ENCODE peak calls at places on chromosomes 3 and 15, in five cellular contexts. Z, A, F, R and K are unnamed samples.

GRCh38 chr3:58528629-58529028 is 8.4 kb downstream of the ACOX2 start:
- DNase-seq in Z (no peak), A (no peak), F (no peak), R (peak; percentile 87), K (no peak)

GRCh38 chr15:41949400-41950126 is 22.8 kb downstream of the EHD4 start:
- DNase-seq in Z (no peak), A (no peak), F (no peak), R (no peak), K (no peak)

GRCh38 chr3:112628038-112628437 is 12.9 kb downstream of the CCDC80 start:
- DNase-seq in Z (no peak), A (no peak), F (no peak), R (peak; percentile 81), K (no peak)

GRCh38 chr15:68425428-68426060 is 6.4 kb downstream of the ITGA11 start:
- DNase-seq in Z (no peak), A (no peak), F (no peak), R (no peak), K (no peak)

GRCh38 chr3:44554626-44555592 is at the start of gene ZKSCAN7:
- DNase-seq in Z (no peak), A (no peak), F (no peak), R (peak; percentile 42), K (no peak)

GRCh38 chr3:138452491-138452890 is 18.1 kb downstream of the ESYT3 start:
- DNase-seq in Z (no peak), A (no peak), F (no peak), R (no peak), K (no peak)

GRCh38 chr3:13884851-13885703 is 5.2 kb upstream of the WNT7A start:
- DNase-seq in Z (no peak), A (no peak), F (peak; percentile 82), R (no peak), K (peak; percentile 42)

GRCh38 chr15:75702431-75702830 is 10.2 kb downstream of the CSPG4 start:
- DNase-seq in Z (no peak), A (no peak), F (no peak), R (no peak), K (peak; percentile 72)

GRCh38 chr15:93900476-93901400 is 330.6 kb upstream of the MCTP2 start:
- DNase-seq in Z (no peak), A (no peak), F (no peak), R (no peak), K (peak; percentile 8)

GRCh38 chr3:23900744-23901143 is 16.0 kb downstream of the NKIRAS1 start:
- DNase-seq in Z (peak; percentile 35), A (no peak), F (no peak), R (no peak), K (no peak)

GRCh38 chr15:39426552-39427532 is 154.0 kb upstream of the THBS1 start:
- DNase-seq in Z (no peak), A (peak; percentile 69), F (no peak), R (no peak), K (peak; percentile 98)

GRCh38 chr3:68306571-68306970 is 625.8 kb downstream of the TAFA4 start:
- DNase-seq in Z (no peak), A (no peak), F (peak; percentile 9), R (no peak), K (peak; percentile 31)

GRCh38 chr15:26971303-26972018 is 480 bp downstream of the GABRG3 start:
- DNase-seq in Z (no peak), A (no peak), F (no peak), R (no peak), K (no peak)

DNA sequence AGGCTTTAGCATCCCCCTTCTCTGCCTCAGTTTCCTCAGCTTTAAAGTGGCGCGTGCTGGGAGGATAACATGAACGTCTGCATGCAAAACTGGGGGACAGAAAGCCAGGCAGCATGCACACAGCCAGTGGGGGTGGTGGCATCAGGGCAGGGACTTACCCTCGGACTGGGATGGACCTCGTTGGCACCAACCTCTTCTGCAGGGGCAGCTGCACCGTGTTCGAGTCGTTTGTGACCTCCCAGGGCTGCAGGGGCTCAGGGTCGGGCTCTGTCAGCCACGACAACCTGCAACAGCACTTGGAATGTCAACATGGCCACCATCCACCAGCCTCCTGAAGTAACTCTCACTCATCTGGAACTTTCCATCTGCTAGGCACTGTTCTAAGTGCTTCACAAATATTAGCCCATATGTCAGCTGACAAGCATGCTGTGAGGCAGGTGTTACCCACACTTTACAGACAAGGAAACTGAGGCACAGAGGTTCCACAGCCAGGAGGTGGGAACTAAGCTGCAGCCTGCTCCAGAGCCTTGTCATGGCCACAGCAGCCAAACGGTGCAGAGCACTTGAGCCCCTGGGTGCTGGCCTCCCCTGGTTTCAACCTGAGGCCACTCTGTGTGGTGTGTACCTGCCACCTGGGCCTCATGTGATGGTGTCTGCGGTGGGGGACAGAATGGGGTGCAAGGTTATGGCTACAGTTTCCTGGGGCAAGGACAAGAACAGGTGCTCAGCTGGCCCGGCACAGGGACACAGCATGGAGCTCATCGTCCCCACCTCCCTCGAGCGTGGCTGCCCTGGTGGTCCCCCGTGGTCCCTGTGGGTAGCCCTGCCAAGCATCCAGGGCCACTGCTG is 6.7 kb downstream of the C3orf22 start:
- DNase-seq in Z (no peak), A (no peak), F (no peak), R (no peak), K (no peak)
- TF ChIP-seq MYC in Z (no peak), A (no peak), F (no peak), R (no peak), K (no peak)

DNA sequence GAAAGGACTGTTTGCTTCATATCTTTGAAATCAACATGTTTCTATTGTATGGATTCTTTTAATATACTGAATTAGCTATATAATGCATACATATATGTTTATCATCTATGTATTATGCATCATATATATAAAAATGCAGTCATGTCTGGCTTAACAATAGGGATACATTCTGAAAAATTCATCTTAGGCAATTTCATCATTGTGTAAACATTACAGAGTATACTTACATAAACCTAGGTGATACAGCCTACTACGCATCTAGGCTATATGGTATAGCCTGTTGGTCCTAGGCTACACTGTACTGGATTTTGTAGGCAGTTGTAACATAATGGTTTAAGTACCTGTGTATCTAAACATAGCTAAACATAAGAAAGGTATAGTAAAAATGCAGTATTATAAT is 21.7 kb downstream of the CHMP2B start:
- DNase-seq in Z (no peak), A (no peak), F (no peak), R (no peak), K (no peak)
- TF ChIP-seq POLR2A in Z (no peak), A (no peak), F (no peak), R (no peak), K (no peak)

DNA sequence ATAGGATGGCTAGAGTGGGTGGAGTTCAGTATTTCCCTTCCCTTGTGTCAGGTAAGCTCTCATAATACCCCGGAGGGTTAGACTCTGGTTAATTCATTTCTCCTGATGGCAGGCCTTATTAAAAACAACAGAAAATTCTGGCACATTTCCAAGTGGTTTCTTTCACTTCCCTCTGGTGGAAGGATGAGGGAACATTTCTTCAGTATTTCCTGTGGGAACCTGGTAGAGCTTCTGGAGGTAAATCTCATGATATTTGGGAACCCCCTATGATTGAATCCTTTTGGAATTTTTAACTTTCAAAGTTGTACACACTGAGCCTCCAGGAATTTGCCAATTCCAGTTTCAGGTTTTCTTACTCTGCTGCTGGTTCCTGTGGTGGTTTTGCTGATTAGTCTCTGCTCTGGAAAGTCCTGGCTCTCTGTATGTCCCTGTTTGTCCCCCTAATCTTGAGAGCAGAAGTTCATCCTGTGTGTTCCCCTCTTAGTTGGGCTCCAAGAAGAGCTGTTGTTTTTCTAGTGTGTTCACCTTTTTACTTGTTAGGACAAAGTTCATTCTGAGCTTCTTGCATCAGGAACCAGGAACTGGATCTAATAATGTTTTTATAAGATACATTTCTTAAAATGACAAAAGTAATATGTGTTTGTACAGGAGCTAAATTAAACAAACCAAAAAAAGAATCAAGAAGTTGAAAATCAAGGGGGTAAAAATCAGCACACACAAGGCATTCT is 12.1 kb downstream of the CHRNA7 start:
- DNase-seq in Z (no peak), A (no peak), F (peak; percentile 7), R (no peak), K (no peak)
- TF ChIP-seq MYC in Z (no peak), A (no peak), F (no peak), R (no peak), K (no peak)

DNA sequence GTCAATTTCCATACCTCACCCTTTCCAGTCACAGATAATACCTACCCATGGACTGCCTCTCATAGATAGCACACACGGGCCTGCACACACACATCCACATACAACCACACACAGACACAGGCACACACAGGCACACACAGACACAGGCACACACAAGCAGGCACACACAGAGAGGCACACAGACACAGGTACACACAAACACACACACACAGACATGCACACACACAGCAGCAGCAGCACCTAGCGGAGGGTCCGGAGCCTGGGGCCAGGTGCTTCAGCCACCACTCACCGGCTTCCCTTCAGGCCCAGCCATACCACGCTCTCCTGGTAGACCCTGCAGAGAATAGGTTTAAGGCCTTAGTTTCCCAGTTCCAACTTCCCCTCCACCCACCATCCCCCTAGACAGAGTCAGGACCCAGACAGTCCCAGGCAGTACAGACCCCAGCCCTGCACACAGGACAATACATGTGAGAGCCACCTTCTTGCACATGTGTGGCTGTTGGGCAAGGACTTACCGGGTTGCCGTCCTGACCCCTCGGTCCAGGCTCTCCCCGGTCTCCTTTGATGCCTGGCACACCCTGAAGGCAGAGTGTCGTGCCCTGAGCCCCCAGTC is 10.5 kb upstream of the UCN2 start:
- DNase-seq in Z (no peak), A (no peak), F (no peak), R (no peak), K (no peak)
- TF ChIP-seq POLR2A in Z (no peak), A (no peak), F (no peak), R (no peak), K (no peak)

GRCh38 chr3:168025076-168025475 is 70.6 kb downstream of the GOLIM4 start:
- DNase-seq in Z (no peak), A (no peak), F (no peak), R (peak; percentile 14), K (peak; percentile 6)
- TF ChIP-seq MYC in Z (no peak), A (no peak), F (no peak), R (no peak), K (no peak)